ENCODE peak calls at places on chromosome 11, in ten cellular contexts. One of them, this sample, is unnamed.

GRCh38 chr11:116461789-116462188 is 311.0 kb downstream of the BUD13 start:
- DNase-seq in neural crest cell: no peak
- DNase-seq in NCI-H1436: peak; percentile 9
- DNase-seq in T-helper 9 cell: no peak
- DNase-seq in amygdala: no peak
- DNase-seq in stimulated activated CD8-positive, alpha-beta memory T cell treated with anti-CD3 and anti-CD28 coated beads, Interleukin-2, amount 100 ng/mL, for 1 hour: no peak
- DNase-seq in activated CD4-positive, alpha-beta T cell treated with anti-CD3 and anti-CD28 coated beads for 24 hours: no peak
- DNase-seq in iPS-NIHi11: peak; percentile 46
- DNase-seq in stimulated activated CD4-positive, alpha-beta T cell treated with anti-CD3 and anti-CD28 coated beads, Interleukin-1b, Interleukin-23, amount 100 ng/mL, for 24 hours: no peak
- DNase-seq in ovary: no peak
- DNase-seq in this sample: peak; percentile 83

GRCh38 chr11:119065369-119065768 is 2.2 kb upstream of the VPS11 start:
- DNase-seq in NCI-H1436: no peak
- DNase-seq in T-helper 9 cell: peak; percentile 13
- DNase-seq in stimulated activated CD4-positive, alpha-beta T cell treated with anti-CD3 and anti-CD28 coated beads, Interleukin-1b, Interleukin-23, amount 100 ng/mL, for 24 hours: no peak
- DNase-seq in neural crest cell: no peak
- DNase-seq in amygdala: no peak
- DNase-seq in stimulated activated CD8-positive, alpha-beta memory T cell treated with anti-CD3 and anti-CD28 coated beads, Interleukin-2, amount 100 ng/mL, for 1 hour: peak; percentile 10
- DNase-seq in iPS-NIHi11: peak; percentile 33
- DNase-seq in activated CD4-positive, alpha-beta T cell treated with anti-CD3 and anti-CD28 coated beads for 24 hours: no peak
- DNase-seq in ovary: no peak
- DNase-seq in this sample: no peak

GRCh38 chr11:19962795-19963163 is 197.5 kb downstream of the DBX1 start:
- DNase-seq in activated CD4-positive, alpha-beta T cell treated with anti-CD3 and anti-CD28 coated beads for 24 hours: no peak
- DNase-seq in T-helper 9 cell: no peak
- DNase-seq in stimulated activated CD8-positive, alpha-beta memory T cell treated with anti-CD3 and anti-CD28 coated beads, Interleukin-2, amount 100 ng/mL, for 1 hour: no peak
- DNase-seq in iPS-NIHi11: no peak
- DNase-seq in neural crest cell: no peak
- DNase-seq in NCI-H1436: no peak
- DNase-seq in stimulated activated CD4-positive, alpha-beta T cell treated with anti-CD3 and anti-CD28 coated beads, Interleukin-1b, Interleukin-23, amount 100 ng/mL, for 24 hours: no peak
- DNase-seq in ovary: no peak
- DNase-seq in amygdala: no peak
- DNase-seq in this sample: no peak

GRCh38 chr11:65773784-65774411 is 6.9 kb downstream of the AP5B1 start:
- DNase-seq in neural crest cell: no peak
- DNase-seq in ovary: no peak
- DNase-seq in stimulated activated CD4-positive, alpha-beta T cell treated with anti-CD3 and anti-CD28 coated beads, Interleukin-1b, Interleukin-23, amount 100 ng/mL, for 24 hours: no peak
- DNase-seq in activated CD4-positive, alpha-beta T cell treated with anti-CD3 and anti-CD28 coated beads for 24 hours: no peak
- DNase-seq in amygdala: no peak
- DNase-seq in iPS-NIHi11: no peak
- DNase-seq in NCI-H1436: no peak
- DNase-seq in stimulated activated CD8-positive, alpha-beta memory T cell treated with anti-CD3 and anti-CD28 coated beads, Interleukin-2, amount 100 ng/mL, for 1 hour: no peak
- DNase-seq in T-helper 9 cell: no peak
- DNase-seq in this sample: no peak

GRCh38 chr11:27315816-27316215 is 47.2 kb downstream of the CCDC34 start:
- DNase-seq in amygdala: no peak
- DNase-seq in NCI-H1436: no peak
- DNase-seq in activated CD4-positive, alpha-beta T cell treated with anti-CD3 and anti-CD28 coated beads for 24 hours: no peak
- DNase-seq in iPS-NIHi11: no peak
- DNase-seq in ovary: no peak
- DNase-seq in T-helper 9 cell: no peak
- DNase-seq in stimulated activated CD4-positive, alpha-beta T cell treated with anti-CD3 and anti-CD28 coated beads, Interleukin-1b, Interleukin-23, amount 100 ng/mL, for 24 hours: no peak
- DNase-seq in stimulated activated CD8-positive, alpha-beta memory T cell treated with anti-CD3 and anti-CD28 coated beads, Interleukin-2, amount 100 ng/mL, for 1 hour: no peak
- DNase-seq in neural crest cell: no peak
- DNase-seq in this sample: no peak

GRCh38 chr11:19676508-19677379 is 35.9 kb upstream of the NAV2 start:
- DNase-seq in T-helper 9 cell: no peak
- DNase-seq in ovary: no peak
- DNase-seq in iPS-NIHi11: peak; percentile 53
- DNase-seq in stimulated activated CD4-positive, alpha-beta T cell treated with anti-CD3 and anti-CD28 coated beads, Interleukin-1b, Interleukin-23, amount 100 ng/mL, for 24 hours: no peak
- DNase-seq in stimulated activated CD8-positive, alpha-beta memory T cell treated with anti-CD3 and anti-CD28 coated beads, Interleukin-2, amount 100 ng/mL, for 1 hour: no peak
- DNase-seq in activated CD4-positive, alpha-beta T cell treated with anti-CD3 and anti-CD28 coated beads for 24 hours: no peak
- DNase-seq in neural crest cell: no peak
- DNase-seq in amygdala: no peak
- DNase-seq in NCI-H1436: no peak
- DNase-seq in this sample: peak; percentile 75

GRCh38 chr11:72174299-72175070 is 17.5 kb upstream of the FOLR1 start:
- DNase-seq in amygdala: no peak
- DNase-seq in stimulated activated CD8-positive, alpha-beta memory T cell treated with anti-CD3 and anti-CD28 coated beads, Interleukin-2, amount 100 ng/mL, for 1 hour: no peak
- DNase-seq in activated CD4-positive, alpha-beta T cell treated with anti-CD3 and anti-CD28 coated beads for 24 hours: no peak
- DNase-seq in neural crest cell: no peak
- DNase-seq in NCI-H1436: no peak
- DNase-seq in iPS-NIHi11: no peak
- DNase-seq in T-helper 9 cell: no peak
- DNase-seq in ovary: no peak
- DNase-seq in stimulated activated CD4-positive, alpha-beta T cell treated with anti-CD3 and anti-CD28 coated beads, Interleukin-1b, Interleukin-23, amount 100 ng/mL, for 24 hours: no peak
- DNase-seq in this sample: no peak

GRCh38 chr11:3879967-3880542 is 24.6 kb downstream of the STIM1 start:
- DNase-seq in stimulated activated CD8-positive, alpha-beta memory T cell treated with anti-CD3 and anti-CD28 coated beads, Interleukin-2, amount 100 ng/mL, for 1 hour: no peak
- DNase-seq in ovary: no peak
- DNase-seq in activated CD4-positive, alpha-beta T cell treated with anti-CD3 and anti-CD28 coated beads for 24 hours: no peak
- DNase-seq in neural crest cell: no peak
- DNase-seq in iPS-NIHi11: no peak
- DNase-seq in amygdala: no peak
- DNase-seq in T-helper 9 cell: no peak
- DNase-seq in stimulated activated CD4-positive, alpha-beta T cell treated with anti-CD3 and anti-CD28 coated beads, Interleukin-1b, Interleukin-23, amount 100 ng/mL, for 24 hours: no peak
- DNase-seq in NCI-H1436: no peak
- DNase-seq in this sample: no peak

GRCh38 chr11:76462317-76462716 is 17.5 kb downstream of the EMSY start:
- DNase-seq in neural crest cell: no peak
- DNase-seq in stimulated activated CD8-positive, alpha-beta memory T cell treated with anti-CD3 and anti-CD28 coated beads, Interleukin-2, amount 100 ng/mL, for 1 hour: no peak
- DNase-seq in NCI-H1436: no peak
- DNase-seq in T-helper 9 cell: no peak
- DNase-seq in stimulated activated CD4-positive, alpha-beta T cell treated with anti-CD3 and anti-CD28 coated beads, Interleukin-1b, Interleukin-23, amount 100 ng/mL, for 24 hours: no peak
- DNase-seq in amygdala: no peak
- DNase-seq in activated CD4-positive, alpha-beta T cell treated with anti-CD3 and anti-CD28 coated beads for 24 hours: no peak
- DNase-seq in iPS-NIHi11: no peak
- DNase-seq in ovary: no peak
- DNase-seq in this sample: no peak

GRCh38 chr11:9980931-9981330 is 313.1 kb downstream of the SBF2 start:
- DNase-seq in ovary: no peak
- DNase-seq in NCI-H1436: no peak
- DNase-seq in activated CD4-positive, alpha-beta T cell treated with anti-CD3 and anti-CD28 coated beads for 24 hours: no peak
- DNase-seq in amygdala: no peak
- DNase-seq in stimulated activated CD8-positive, alpha-beta memory T cell treated with anti-CD3 and anti-CD28 coated beads, Interleukin-2, amount 100 ng/mL, for 1 hour: no peak
- DNase-seq in neural crest cell: no peak
- DNase-seq in T-helper 9 cell: no peak
- DNase-seq in iPS-NIHi11: no peak
- DNase-seq in stimulated activated CD4-positive, alpha-beta T cell treated with anti-CD3 and anti-CD28 coated beads, Interleukin-1b, Interleukin-23, amount 100 ng/mL, for 24 hours: no peak
- DNase-seq in this sample: no peak

GRCh38 chr11:75031224-75031753 is 42.6 kb downstream of the NEU3 start:
- DNase-seq in iPS-NIHi11: no peak
- DNase-seq in amygdala: no peak
- DNase-seq in stimulated activated CD8-positive, alpha-beta memory T cell treated with anti-CD3 and anti-CD28 coated beads, Interleukin-2, amount 100 ng/mL, for 1 hour: no peak
- DNase-seq in T-helper 9 cell: no peak
- DNase-seq in neural crest cell: no peak
- DNase-seq in stimulated activated CD4-positive, alpha-beta T cell treated with anti-CD3 and anti-CD28 coated beads, Interleukin-1b, Interleukin-23, amount 100 ng/mL, for 24 hours: no peak
- DNase-seq in NCI-H1436: no peak
- DNase-seq in ovary: no peak
- DNase-seq in activated CD4-positive, alpha-beta T cell treated with anti-CD3 and anti-CD28 coated beads for 24 hours: no peak
- DNase-seq in this sample: no peak

This sample was measured in NCI-H146.